ENCODE peak calls at places on chromosomes 2 and 18, in four cellular contexts. Z is neuronal stem cell, O is HCT116, P is endothelial cell of umbilical vein. A is an unnamed sample.

GRCh38 chr2:196399736-196400691 is 228.6 kb upstream of the STK17B start:
- DNase-seq in P (peak; percentile 97), Z (no peak), O (peak; percentile 40), A (no peak)

GRCh38 chr2:42722328-42723190 is 41.4 kb downstream of the OXER1 start:
- DNase-seq in O (no peak), P (peak; percentile 80), Z (no peak), A (no peak)

GRCh38 chr2:41595235-41595634 is 452.6 kb upstream of the PKDCC start:
- DNase-seq in Z (no peak), O (no peak), P (no peak), A (no peak)

GRCh38 chr2:96329416-96329815 is 4.3 kb downstream of the ITPRIPL1 start:
- DNase-seq in O (no peak), Z (no peak), P (peak; percentile 74), A (no peak)

GRCh38 chr2:45772038-45772437 is 120.6 kb downstream of the PRKCE start:
- DNase-seq in O (no peak), P (no peak), Z (no peak), A (no peak)

GRCh38 chr18:48859311-48860275 is 91.2 kb downstream of the SMAD7 start:
- DNase-seq in P (no peak), O (no peak), Z (peak; percentile 84), A (no peak)

GRCh38 chr2:42010743-42011298 is 37.0 kb upstream of the PKDCC start:
- DNase-seq in Z (no peak), O (no peak), P (no peak), A (no peak)

GRCh38 chr2:74751981-74752808 is 81.7 kb upstream of the HK2 start:
- DNase-seq in P (no peak), Z (no peak), O (no peak), A (no peak)

GRCh38 chr2:106572541-106573148 is 85.5 kb downstream of the CD8B2 start:
- DNase-seq in P (no peak), O (peak; percentile 15), Z (no peak), A (no peak)

GRCh38 chr2:102619414-102620319 is at the start of gene SLC9A2:
- DNase-seq in O (no peak), Z (peak; percentile 48), P (peak; percentile 6), A (no peak)

GRCh38 chr2:235553291-235553690 is 59.4 kb downstream of the AGAP1 start:
- DNase-seq in P (no peak), Z (no peak), O (no peak), A (no peak)

GRCh38 chr18:9437672-9438071 is 37.6 kb upstream of the RALBP1 start:
- DNase-seq in Z (no peak), O (no peak), P (no peak), A (peak; percentile 49)

GRCh38 chr2:36511858-36512630 is 85.9 kb downstream of the FEZ2 start:
- DNase-seq in Z (no peak), O (no peak), P (no peak), A (no peak)

GRCh38 chr18:12246849-12247808 is 7.0 kb upstream of the CIDEA start:
- DNase-seq in Z (no peak), O (no peak), P (peak; percentile 37), A (no peak)

GRCh38 chr2:11695576-11695975 is 25.6 kb upstream of the NTSR2 start:
- DNase-seq in P (no peak), O (no peak), Z (no peak), A (no peak)

GRCh38 chr18:56003651-56004050 is 415.7 kb upstream of the TCF4 start:
- DNase-seq in P (no peak), O (no peak), Z (no peak), A (no peak)

GRCh38 chr2:9113262-9113661 is 93.3 kb upstream of the ASAP2 start:
- DNase-seq in Z (no peak), O (no peak), P (no peak), A (no peak)

GRCh38 chr2:133158024-133158423 is 410.2 kb downstream of the NCKAP5 start:
- DNase-seq in P (no peak), Z (no peak), O (no peak), A (no peak)

GRCh38 chr2:113012436-113013335 is 7.4 kb downstream of the IL36A start:
- DNase-seq in P (no peak), O (no peak), Z (no peak), A (no peak)

GRCh38 chr2:240428245-240428644 is 7.2 kb upstream of the GPC1 start:
- DNase-seq in O (no peak), Z (no peak), P (no peak), A (no peak)

GRCh38 chr2:74942263-74942662 is 16.2 kb upstream of the POLE4 start:
- DNase-seq in P (no peak), O (no peak), Z (no peak), A (no peak)

GRCh38 chr2:85137131-85137530 is 3.9 kb downstream of the TCF7L1 start:
- DNase-seq in O (no peak), Z (no peak), P (peak; percentile 21), A (no peak)

GRCh38 chr2:85134255-85135065 is 1.3 kb downstream of the TCF7L1 start:
- DNase-seq in Z (peak; percentile 47), O (no peak), P (peak; percentile 56), A (no peak)

GRCh38 chr2:85132834-85133637 is at the start of gene TCF7L1:
- DNase-seq in O (peak; percentile 70), Z (peak; percentile 91), P (peak; percentile 91), A (peak; percentile 93)

GRCh38 chr2:85133751-85134254 is 611 bp downstream of the TCF7L1 start:
- DNase-seq in Z (peak; percentile 41), O (no peak), P (peak; percentile 45), A (no peak)

DNA sequence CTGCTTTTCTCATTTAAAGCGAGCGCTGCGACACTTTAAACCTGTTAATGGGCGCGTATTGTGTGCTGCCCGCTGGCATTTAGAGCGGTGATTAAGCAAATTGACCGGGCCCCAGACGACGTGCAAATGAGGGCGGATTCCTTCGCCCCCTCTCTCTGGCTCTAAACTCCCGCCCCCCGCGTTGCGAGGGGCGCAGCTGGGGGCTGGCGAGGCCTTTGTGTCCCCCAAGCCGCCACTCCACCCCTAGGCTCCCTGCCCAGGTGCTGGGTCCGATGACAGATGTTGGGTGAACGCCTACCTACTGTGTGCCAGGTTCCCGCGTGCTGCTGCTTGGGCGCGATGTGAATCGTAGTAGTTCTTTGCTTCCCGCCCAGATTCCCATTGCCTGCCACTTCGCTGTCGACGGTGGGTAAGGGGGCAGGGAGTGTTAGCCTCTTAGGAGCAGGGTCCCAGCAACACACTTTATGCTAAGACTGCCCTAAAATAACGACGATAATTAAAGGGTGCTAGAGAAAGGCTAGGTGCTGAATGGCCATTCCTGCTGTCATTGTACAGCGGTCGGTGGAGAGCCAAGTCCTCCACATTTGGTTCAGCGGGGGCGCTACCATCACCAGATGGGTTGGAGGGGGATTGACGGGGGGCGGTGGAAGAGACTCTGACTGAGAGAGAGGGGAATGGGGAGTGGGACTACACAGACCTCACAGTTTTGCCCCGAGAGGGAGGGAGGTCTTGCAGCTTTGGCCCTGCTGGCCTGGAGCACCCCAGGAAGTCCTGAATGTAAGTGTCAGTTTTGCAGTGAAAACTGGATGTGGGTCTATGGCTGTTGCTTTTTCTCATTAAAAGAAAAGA is 2.1 kb downstream of the TCF7L1 start:
- DNase-seq in O (no peak), Z (peak; percentile 68), P (no peak), A (no peak)
- H3K4me3 ChIP-seq in O (no peak overlapping the region), Z (peak overlapping the region; percentile 95), P (no peak overlapping the region), A (peak overlapping the region; percentile 87)

GRCh38 chr18:50548160-50548559 is 11.7 kb upstream of the MAPK4 start:
- DNase-seq in P (no peak), Z (no peak), O (no peak), A (no peak)

DNA sequence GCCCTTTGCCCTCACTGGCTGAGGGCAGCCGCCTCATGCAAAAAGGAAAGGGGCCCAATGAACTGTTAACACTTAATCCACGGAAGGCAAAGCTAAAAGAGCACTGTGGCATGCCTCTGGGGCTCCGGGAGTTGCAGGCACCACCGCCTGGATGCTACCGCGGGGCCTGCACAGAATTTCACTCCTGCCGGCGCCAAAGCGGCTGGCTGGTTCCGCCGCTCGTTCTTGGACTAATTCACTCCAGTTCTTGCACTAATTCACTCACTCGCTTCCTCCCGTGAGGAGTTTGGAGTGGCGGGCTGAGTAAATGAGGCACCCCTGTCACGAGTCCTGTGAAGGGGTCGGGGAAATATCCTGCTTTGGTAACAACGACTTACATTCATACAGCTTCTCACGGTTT is 14.0 kb upstream of the MAPK4 start:
- DNase-seq in Z (no peak), O (no peak), P (no peak), A (no peak)
- H3K27ac ChIP-seq in Z (no peak overlapping the region), O (no peak overlapping the region), P (no peak overlapping the region), A (no peak overlapping the region)

DNA sequence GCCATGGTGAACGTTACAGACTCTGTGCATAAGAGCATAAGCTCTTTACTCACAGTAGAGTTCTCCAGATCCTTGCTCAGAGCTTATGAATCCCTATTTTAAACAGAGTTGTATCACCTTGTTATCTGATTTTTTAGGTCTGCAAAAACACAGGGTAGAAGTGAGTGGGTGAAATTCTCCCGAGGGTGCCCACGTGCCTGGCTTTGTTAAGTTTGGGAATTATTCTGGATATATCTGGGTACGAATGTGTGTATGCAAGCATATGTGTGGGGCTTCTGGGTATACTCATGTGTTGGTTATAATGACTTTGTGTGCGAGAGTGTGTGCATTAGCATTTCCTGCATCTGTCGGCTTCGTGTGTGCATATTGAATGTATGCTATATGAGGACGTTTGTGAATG is 13.7 kb upstream of the DNAJC27 start:
- DNase-seq in P (no peak), O (no peak), Z (no peak), A (no peak)
- H3K4me3 ChIP-seq in P (no peak overlapping the region), O (no peak overlapping the region), Z (no peak overlapping the region), A (no peak overlapping the region)

DNA sequence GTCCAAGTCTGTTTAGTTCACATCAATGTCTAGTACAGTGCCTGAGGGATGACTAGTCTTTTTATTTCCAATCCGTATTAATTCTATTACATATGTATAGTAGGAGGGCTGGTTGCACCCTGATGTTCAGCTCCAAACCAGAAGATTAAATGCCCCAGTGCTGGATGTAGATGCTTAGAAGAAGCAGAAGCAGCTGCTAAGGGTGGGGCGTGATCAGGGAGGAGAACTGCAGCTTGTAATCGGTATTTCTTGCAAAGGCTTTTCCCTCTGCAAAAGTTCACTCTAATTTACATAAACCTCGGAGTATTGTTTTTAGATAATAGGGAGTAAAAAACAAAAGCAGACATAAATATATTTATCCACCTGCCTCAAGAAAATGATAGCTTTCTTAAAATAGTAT is 145.3 kb upstream of the ITGA4 start:
- DNase-seq in Z (no peak), P (no peak), O (no peak), A (no peak)
- H3K27ac ChIP-seq in Z (no peak overlapping the region), P (no peak overlapping the region), O (no peak overlapping the region), A (no peak overlapping the region)

GRCh38 chr2:170339324-170339723 is 161.4 kb downstream of the MYO3B start:
- DNase-seq in Z (no peak), P (no peak), O (no peak), A (no peak)
- H3K4me3 ChIP-seq in Z (no peak overlapping the region), P (no peak overlapping the region), O (no peak overlapping the region), A (no peak overlapping the region)

GRCh38 chr2:224882291-224883171 is 159.7 kb downstream of the DOCK10 start:
- DNase-seq in P (peak; percentile 82), Z (no peak), O (no peak), A (no peak)

GRCh38 chr2:224881846-224882245 is 160.4 kb downstream of the DOCK10 start:
- DNase-seq in P (no peak), O (no peak), Z (no peak), A (no peak)

GRCh38 chr2:224884188-224884587 is 158.1 kb downstream of the DOCK10 start:
- DNase-seq in P (no peak), O (no peak), Z (no peak), A (no peak)

GRCh38 chr2:224883700-224884099 is 158.6 kb downstream of the DOCK10 start:
- DNase-seq in P (no peak), O (no peak), Z (no peak), A (no peak)

DNA sequence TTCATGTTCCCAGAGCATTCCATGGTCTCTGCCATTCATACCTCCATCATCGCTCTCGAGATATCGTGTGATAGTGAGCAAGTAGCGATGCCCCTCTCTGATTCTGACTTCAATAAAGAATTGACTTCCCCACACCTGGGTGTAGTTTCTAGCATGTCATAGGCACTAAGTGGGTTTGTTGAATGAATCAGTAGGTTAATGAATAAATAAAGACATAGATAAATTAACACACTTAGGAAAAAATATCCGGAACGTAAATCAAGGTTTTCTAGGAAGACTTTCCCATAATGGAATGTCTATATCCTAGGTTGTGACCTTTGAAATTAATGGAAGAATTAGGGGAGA is 159.1 kb downstream of the DOCK10 start:
- DNase-seq in P (no peak), O (no peak), Z (no peak), A (no peak)
- H3K27ac ChIP-seq in P (peak overlapping the region; percentile 81), O (no peak overlapping the region), Z (no peak overlapping the region), A (peak overlapping the region; percentile 40)

A was measured in vagina.